ENCODE peak calls at places on chromosomes 2 and 18, in nine cellular contexts. Y is AG08395, E is glutamatergic neuron, U is AML-193, H is A549, K is chondrocyte, O is sciatic nerve, X is tibial artery, A is HTR-8/SVneo. R is an unnamed sample.
A peak's percentile ranks its signal among the peaks of the same experiment; 100 is the strongest.

GRCh38 chr2:17680119-17680518 is 73.5 kb downstream of the SMC6 start:
- DNase-seq in H (no peak), A (no peak), O (no peak), Y (no peak), K (no peak), U (no peak), X (no peak), E (no peak), R (no peak)

GRCh38 chr18:48715651-48716354 is 177.0 kb downstream of the CTIF start:
- DNase-seq in K (no peak), H (no peak), A (no peak), Y (peak; percentile 62), U (peak; percentile 47), O (no peak), E (no peak), X (peak; percentile 63), R (no peak)

GRCh38 chr2:226733927-226734564 is 65.6 kb downstream of the IRS1 start:
- DNase-seq in U (no peak), O (no peak), A (no peak), Y (no peak), E (no peak), X (no peak), H (no peak), K (no peak), R (no peak)

GRCh38 chr2:31269087-31269486 is 35.1 kb downstream of the EHD3 start:
- DNase-seq in U (no peak), H (no peak), K (no peak), O (no peak), X (no peak), A (no peak), Y (peak; percentile 36), E (no peak), R (no peak)

GRCh38 chr2:103898561-103898960 is 955.4 kb upstream of the POU3F3 start:
- DNase-seq in O (no peak), A (no peak), Y (no peak), U (no peak), K (no peak), H (peak; percentile 9), X (no peak), E (no peak), R (no peak)

GRCh38 chr2:145599761-145600160 is 1079.8 kb upstream of the ZEB2 start:
- DNase-seq in X (no peak), E (no peak), K (no peak), Y (peak; percentile 39), O (no peak), U (no peak), H (no peak), A (no peak), R (no peak)

GRCh38 chr2:120901213-120901612 is 165.5 kb downstream of the GLI2 start:
- DNase-seq in U (no peak), Y (no peak), A (no peak), X (no peak), K (peak; percentile 41), O (no peak), H (no peak), E (peak; percentile 73), R (no peak)

GRCh38 chr2:32453242-32454062 is 96.6 kb downstream of the BIRC6 start:
- DNase-seq in K (no peak), X (no peak), U (no peak), E (no peak), O (no peak), H (no peak), A (no peak), Y (no peak), R (no peak)

GRCh38 chr2:152320814-152321213 is 14.2 kb upstream of the FMNL2 start:
- DNase-seq in Y (no peak), O (no peak), H (no peak), K (no peak), E (no peak), X (no peak), U (no peak), A (no peak), R (no peak)

GRCh38 chr2:16746833-16747232 is 81.2 kb upstream of the CYRIA start:
- DNase-seq in O (no peak), X (no peak), E (no peak), A (no peak), U (no peak), Y (no peak), H (no peak), K (no peak), R (no peak)

R was measured in SJSA1.